ENCODE peak calls at places on chromosomes 12 and 14, in ten cellular contexts. A, D, F, Q, K, G, X, T, C and L are unnamed samples.

GRCh38 chr12:89390802-89391673 is 38.7 kb upstream of the DUSP6 start:
- DNase-seq in C (no peak), T (no peak), D (no peak), G (no peak), K (peak), X (peak), F (no peak), Q (peak), A (no peak), L (no peak)

GRCh38 chr12:113670742-113671141 is 199.1 kb upstream of the LHX5 start:
- DNase-seq in K (no peak), C (no peak), D (no peak), T (no peak), F (no peak), X (no peak), G (no peak), Q (no peak), A (no peak), L (no peak)

GRCh38 chr12:94930216-94930654 is 73.3 kb downstream of the NDUFA12 start:
- DNase-seq in F (no peak), C (no peak), G (no peak), D (no peak), Q (no peak), A (no peak), X (no peak), T (no peak), K (no peak), L (no peak)

GRCh38 chr12:81692008-81692407 is 67.1 kb downstream of the PPFIA2 start:
- DNase-seq in T (no peak), G (no peak), X (no peak), C (no peak), A (no peak), Q (no peak), F (no peak), K (no peak), D (no peak), L (no peak)

GRCh38 chr12:82015623-82016347 is 256.6 kb upstream of the PPFIA2 start:
- DNase-seq in A (no peak), X (no peak), G (no peak), T (no peak), D (no peak), Q (no peak), F (no peak), C (no peak), K (no peak), L (no peak)

GRCh38 chr14:20848316-20848954 is 42.8 kb upstream of the RNASE3 start:
- DNase-seq in X (peak), Q (no peak), A (no peak), C (peak), T (no peak), F (no peak), D (no peak), K (peak), G (no peak), L (peak)

GRCh38 chr12:54304187-54304810 is 3.5 kb upstream of the NFE2 start:
- DNase-seq in C (peak), Q (no peak), K (peak), T (no peak), D (no peak), X (no peak), F (no peak), G (no peak), A (peak), L (peak)

GRCh38 chr12:124489915-124490583 is 77.4 kb downstream of the NCOR2 start:
- DNase-seq in Q (no peak), A (no peak), T (no peak), D (no peak), C (no peak), G (no peak), F (no peak), X (no peak), K (no peak), L (no peak)

GRCh38 chr12:71183846-71184245 is 26.0 kb upstream of the TSPAN8 start:
- DNase-seq in F (no peak), K (no peak), G (no peak), C (no peak), Q (peak), T (no peak), A (no peak), D (no peak), X (no peak), L (no peak)

GRCh38 chr12:26128180-26128579 is 3.3 kb upstream of the BHLHE41 start:
- DNase-seq in Q (no peak), T (no peak), A (no peak), K (peak), C (peak), D (no peak), X (no peak), G (no peak), F (no peak), L (no peak)

GRCh38 chr14:88660056-88660455 is 97.2 kb downstream of the ZC3H14 start:
- DNase-seq in F (no peak), Q (no peak), A (no peak), C (peak), T (no peak), G (no peak), D (no peak), X (peak), K (peak), L (no peak)

GRCh38 chr12:80353254-80353653 is 90.8 kb upstream of the PTPRQ start:
- DNase-seq in X (peak), Q (no peak), A (no peak), G (no peak), C (peak), T (no peak), K (peak), D (no peak), F (no peak), L (no peak)

GRCh38 chr14:48243900-48244299 is 568.5 kb upstream of the MDGA2 start:
- DNase-seq in D (no peak), X (no peak), T (no peak), F (no peak), G (no peak), C (no peak), K (no peak), Q (no peak), A (no peak), L (no peak)

GRCh38 chr12:24748326-24748725 is 200.6 kb downstream of the BCAT1 start:
- DNase-seq in F (no peak), X (no peak), T (no peak), C (no peak), A (no peak), D (no peak), G (no peak), K (no peak), Q (no peak), L (no peak)

GRCh38 chr14:95321693-95322455 is 2.2 kb upstream of the CLMN start:
- DNase-seq in T (no peak), Q (no peak), K (no peak), D (no peak), F (no peak), A (no peak), X (no peak), G (no peak), C (no peak), L (no peak)

GRCh38 chr12:76591461-76591860 is 31.9 kb upstream of the OSBPL8 start:
- DNase-seq in G (no peak), D (no peak), Q (peak), T (no peak), K (peak), A (no peak), F (no peak), X (peak), C (peak), L (no peak)

GRCh38 chr12:58067610-58068387 is 126.4 kb downstream of the ATP23 start:
- DNase-seq in D (no peak), A (no peak), T (no peak), Q (peak), F (no peak), K (no peak), C (no peak), G (no peak), X (peak), L (peak)

GRCh38 chr12:106585862-106586534 is 3.2 kb downstream of the RFX4 start:
- DNase-seq in D (no peak), X (no peak), Q (no peak), K (peak), F (no peak), T (no peak), G (no peak), C (no peak), A (no peak), L (no peak)

GRCh38 chr12:46358325-46358700 is 14.3 kb downstream of the SLC38A2 start:
- DNase-seq in C (no peak), G (no peak), X (no peak), D (no peak), A (no peak), K (no peak), F (no peak), T (no peak), Q (no peak), L (no peak)

GRCh38 chr12:3341594-3341993 is 149.4 kb upstream of the PRMT8 start:
- DNase-seq in K (no peak), D (no peak), Q (no peak), A (no peak), T (no peak), C (no peak), X (no peak), G (no peak), F (no peak), L (no peak)

GRCh38 chr14:61644834-61645233 is 50.5 kb upstream of the HIF1A start:
- DNase-seq in X (peak), T (no peak), C (no peak), D (no peak), A (no peak), F (no peak), K (no peak), G (peak), Q (no peak), L (no peak)

GRCh38 chr14:68482772-68483395 is 310.0 kb downstream of the ZFP36L1 start:
- DNase-seq in Q (no peak), F (no peak), D (no peak), K (no peak), G (no peak), C (no peak), A (no peak), T (no peak), X (no peak), L (no peak)

GRCh38 chr12:55034218-55034617 is 14.4 kb downstream of the NEUROD4 start:
- DNase-seq in A (no peak), T (no peak), X (no peak), K (no peak), C (no peak), G (no peak), Q (no peak), D (no peak), F (peak), L (no peak)

GRCh38 chr12:3046441-3047200 is 30.6 kb upstream of the TSPAN9 start:
- DNase-seq in G (no peak), X (no peak), F (no peak), A (no peak), Q (no peak), K (peak), C (peak), T (no peak), D (no peak), L (no peak)

GRCh38 chr14:32396874-32397273 is 67.8 kb downstream of the AKAP6 start:
- DNase-seq in F (no peak), G (no peak), A (no peak), D (no peak), C (no peak), Q (no peak), T (no peak), K (no peak), X (no peak), L (no peak)

GRCh38 chr12:44921736-44922135 is 45.6 kb upstream of the NELL2 start:
- DNase-seq in C (no peak), K (no peak), X (no peak), T (no peak), D (no peak), A (no peak), G (no peak), F (no peak), Q (no peak), L (no peak)

GRCh38 chr12:125003021-125003420 is 9.6 kb downstream of the BRI3BP start:
- DNase-seq in T (no peak), X (no peak), Q (no peak), F (no peak), D (no peak), C (no peak), G (no peak), K (no peak), A (no peak), L (no peak)

GRCh38 chr12:27922591-27923139 is 49.9 kb downstream of the PTHLH start:
- DNase-seq in C (peak), D (no peak), X (peak), T (no peak), G (no peak), K (peak), A (no peak), Q (peak), F (no peak), L (peak)